ENCODE peak calls at places on chromosomes 2 and 18, in four cellular contexts. One of them, this sample, is unnamed.

GRCh38 chr2:63856302-63856600 is 14.6 kb downstream of the UGP2 start:
- DNase-seq in OCI-LY7: no peak
- DNase-seq in prostate gland: no peak
- DNase-seq in breast epithelium: no peak
- DNase-seq in this sample: no peak

GRCh38 chr2:216827073-216827725 is 32.7 kb downstream of the TNP1 start:
- DNase-seq in OCI-LY7: no peak
- DNase-seq in prostate gland: no peak
- DNase-seq in breast epithelium: no peak
- DNase-seq in this sample: no peak

GRCh38 chr2:225008935-225009334 is 33.3 kb downstream of the DOCK10 start:
- DNase-seq in OCI-LY7: peak; percentile 71
- DNase-seq in prostate gland: no peak
- DNase-seq in breast epithelium: no peak
- DNase-seq in this sample: no peak

GRCh38 chr2:223563462-223563861 is 38.7 kb downstream of the SCG2 start:
- DNase-seq in OCI-LY7: no peak
- DNase-seq in prostate gland: no peak
- DNase-seq in breast epithelium: no peak
- DNase-seq in this sample: no peak

GRCh38 chr2:183149489-183149888 is 25.2 kb downstream of the NUP35 start:
- DNase-seq in OCI-LY7: no peak
- DNase-seq in prostate gland: no peak
- DNase-seq in breast epithelium: no peak
- DNase-seq in this sample: no peak

GRCh38 chr2:44136186-44136585 is 32.5 kb upstream of the PPM1B start:
- DNase-seq in OCI-LY7: no peak
- DNase-seq in prostate gland: no peak
- DNase-seq in breast epithelium: no peak
- DNase-seq in this sample: no peak

GRCh38 chr2:226796012-226796839 is 3.4 kb downstream of the IRS1 start:
- DNase-seq in OCI-LY7: no peak
- DNase-seq in prostate gland: no peak
- DNase-seq in breast epithelium: no peak
- DNase-seq in this sample: no peak

GRCh38 chr2:152580722-152581121 is 136.5 kb downstream of the PRPF40A start:
- DNase-seq in OCI-LY7: no peak
- DNase-seq in prostate gland: no peak
- DNase-seq in breast epithelium: no peak
- DNase-seq in this sample: no peak

GRCh38 chr2:88590998-88591613 is 36.2 kb downstream of the EIF2AK3 start:
- DNase-seq in OCI-LY7: peak; percentile 84
- DNase-seq in prostate gland: peak; percentile 40
- DNase-seq in breast epithelium: no peak
- DNase-seq in this sample: no peak

GRCh38 chr2:33298233-33298632 is 178.2 kb upstream of the RASGRP3 start:
- DNase-seq in OCI-LY7: no peak
- DNase-seq in prostate gland: no peak
- DNase-seq in breast epithelium: no peak
- DNase-seq in this sample: no peak

GRCh38 chr2:84776011-84776410 is 104.9 kb downstream of the TRABD2A start:
- DNase-seq in OCI-LY7: no peak
- DNase-seq in prostate gland: no peak
- DNase-seq in breast epithelium: no peak
- DNase-seq in this sample: no peak
- H3K9me3 ChIP-seq in OCI-LY7: peaks cover 4% of the 10 kb centered on the region
- H3K9me3 ChIP-seq in prostate gland: no peaks in the 10 kb centered on the region
- H3K9me3 ChIP-seq in breast epithelium: peaks cover 37% of the 10 kb centered on the region
- H3K9me3 ChIP-seq in this sample: peaks cover 7% of the 10 kb centered on the region

DNA sequence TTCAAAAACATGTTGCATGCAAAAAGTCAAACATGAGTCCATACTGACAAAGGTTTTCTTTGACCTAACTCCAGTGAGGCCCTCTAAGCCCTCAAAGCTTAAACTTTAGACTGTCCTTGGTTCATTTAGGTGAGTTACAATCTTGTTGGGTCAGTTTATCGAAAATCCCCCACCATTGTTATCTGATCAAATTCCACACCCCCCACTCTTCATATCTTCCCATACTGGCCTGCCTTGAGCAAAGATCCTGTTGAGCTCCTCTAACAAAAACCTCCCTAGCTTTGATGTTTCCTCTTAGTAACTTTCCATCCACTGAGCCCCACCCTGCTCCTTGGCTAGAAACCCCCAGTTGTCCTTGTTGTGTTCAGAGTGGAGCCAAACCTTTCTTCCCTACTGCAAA is 193.7 kb downstream of the ARHGAP28 start:
- DNase-seq in OCI-LY7: no peak
- DNase-seq in prostate gland: no peak
- DNase-seq in breast epithelium: no peak
- DNase-seq in this sample: no peak
- H3K9me3 ChIP-seq in OCI-LY7: no peaks in the 10 kb centered on the region
- H3K9me3 ChIP-seq in prostate gland: no peaks in the 10 kb centered on the region
- H3K9me3 ChIP-seq in breast epithelium: no peaks in the 10 kb centered on the region
- H3K9me3 ChIP-seq in this sample: no peaks in the 10 kb centered on the region

GRCh38 chr2:65522922-65523321 is 90.5 kb upstream of the SPRED2 start:
- DNase-seq in OCI-LY7: no peak
- DNase-seq in prostate gland: no peak
- DNase-seq in breast epithelium: no peak
- DNase-seq in this sample: no peak
- H3K9me3 ChIP-seq in OCI-LY7: no peaks in the 10 kb centered on the region
- H3K9me3 ChIP-seq in prostate gland: no peaks in the 10 kb centered on the region
- H3K9me3 ChIP-seq in breast epithelium: no peaks in the 10 kb centered on the region
- H3K9me3 ChIP-seq in this sample: no peaks in the 10 kb centered on the region

DNA sequence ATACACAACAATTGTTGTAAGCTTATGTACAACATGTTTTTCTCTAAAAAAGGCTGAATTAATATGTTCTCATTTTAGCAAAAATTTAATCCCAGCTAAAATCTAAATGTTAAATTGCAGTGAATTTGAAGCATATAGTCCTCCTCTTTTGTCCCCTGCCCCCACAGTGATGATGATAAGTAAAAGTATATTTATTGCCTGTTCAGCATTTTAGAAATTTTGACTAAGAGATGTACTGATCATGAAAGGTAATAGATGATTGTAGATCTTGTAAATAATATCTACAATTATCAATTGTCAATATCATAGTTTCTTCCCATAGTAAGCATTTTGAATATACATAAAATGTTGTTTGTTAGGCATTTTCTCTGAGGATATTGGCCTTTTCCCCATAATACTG is 113.9 kb downstream of the AGPS start:
- DNase-seq in OCI-LY7: no peak
- DNase-seq in prostate gland: no peak
- DNase-seq in breast epithelium: no peak
- DNase-seq in this sample: no peak
- H3K9me3 ChIP-seq in OCI-LY7: no peaks in the 10 kb centered on the region
- H3K9me3 ChIP-seq in prostate gland: no peaks in the 10 kb centered on the region
- H3K9me3 ChIP-seq in breast epithelium: no peaks in the 10 kb centered on the region
- H3K9me3 ChIP-seq in this sample: no peaks in the 10 kb centered on the region

This sample was measured in suprapubic skin.